ENCODE peak calls at places on chromosomes 2 and 18, in seven cellular contexts. E is HepG2, N is H1, F is GM12891, K is K562, L is SK-N-SH, J is GM12878. B is an unnamed sample.

GRCh38 chr2:101429453-101429852 is 42.1 kb upstream of the CREG2 start:
- DNase-seq in N (no peak), L (no peak), K (no peak), E (no peak), J (no peak), F (no peak), B (no peak)

GRCh38 chr2:69979902-69980301 is 18.5 kb upstream of the ASPRV1 start:
- DNase-seq in F (no peak), L (no peak), N (no peak), J (no peak), K (no peak), E (no peak), B (no peak)

GRCh38 chr2:5287558-5288334 is 404.4 kb upstream of the SOX11 start:
- DNase-seq in K (no peak), J (no peak), N (no peak), F (no peak), E (no peak), L (no peak), B (no peak)

GRCh38 chr2:224182498-224182897 is 143.4 kb upstream of the SERPINE2 start:
- DNase-seq in F (no peak), E (no peak), N (no peak), K (no peak), J (no peak), L (no peak), B (no peak)

GRCh38 chr2:43825841-43826240 is 12.8 kb downstream of the ABCG5 start:
- DNase-seq in F (no peak), N (no peak), E (no peak), K (no peak), L (no peak), J (no peak), B (no peak)

GRCh38 chr2:186653511-186653910 is 40.3 kb upstream of the FAM171B start:
- DNase-seq in L (no peak), J (no peak), N (no peak), E (no peak), K (no peak), F (no peak), B (no peak)

GRCh38 chr2:202269585-202269984 is 4.0 kb downstream of the NOP58 start:
- DNase-seq in E (no peak), L (peak), J (peak), N (no peak), K (peak), F (no peak), B (no peak)

GRCh38 chr18:36327352-36328316 is 30.1 kb downstream of the FHOD3 start:
- DNase-seq in L (no peak), F (no peak), E (no peak), K (no peak), J (no peak), N (no peak), B (no peak)

GRCh38 chr18:12328179-12328823 is 20.3 kb downstream of the TUBB6 start:
- DNase-seq in E (no peak), K (no peak), N (no peak), F (no peak), L (no peak), J (no peak), B (no peak)

GRCh38 chr2:201267278-201268030 is 7.1 kb downstream of the CASP8 start:
- DNase-seq in K (no peak), L (no peak), J (no peak), E (no peak), N (no peak), F (no peak), B (no peak)

GRCh38 chr2:95348609-95349567 is 51.7 kb downstream of the KCNIP3 start:
- DNase-seq in K (no peak), N (no peak), J (no peak), E (no peak), L (no peak), F (no peak), B (no peak)

GRCh38 chr2:26672818-26673393 is 19.6 kb upstream of the KCNK3 start:
- DNase-seq in J (no peak), L (no peak), F (no peak), E (no peak), K (no peak), N (no peak), B (no peak)

GRCh38 chr18:54134053-54134452 is 90.4 kb downstream of the MBD2 start:
- DNase-seq in E (no peak), K (no peak), J (no peak), L (no peak), F (no peak), N (no peak), B (no peak)

GRCh38 chr2:241812730-241813079 is 3.7 kb downstream of the NEU4 start:
- DNase-seq in F (peak), K (no peak), E (no peak), N (no peak), J (no peak), L (peak), B (peak)

GRCh38 chr2:129766159-129766485 is 213.3 kb upstream of the RAB6C start:
- DNase-seq in L (no peak), F (no peak), E (no peak), K (no peak), N (no peak), J (no peak), B (no peak)

GRCh38 chr2:163191372-163191771 is 352.8 kb upstream of the KCNH7 start:
- DNase-seq in J (no peak), N (no peak), L (peak), F (no peak), K (peak), E (peak), B (no peak)

GRCh38 chr2:183250061-183250460 is 125.8 kb downstream of the NUP35 start:
- DNase-seq in L (no peak), J (no peak), N (no peak), E (no peak), K (no peak), F (no peak), B (no peak)

GRCh38 chr2:134189009-134189717 is 64.7 kb upstream of the MGAT5 start:
- DNase-seq in E (no peak), K (no peak), J (no peak), N (no peak), L (no peak), F (no peak), B (no peak)

GRCh38 chr2:224909885-224910517 is 132.3 kb downstream of the DOCK10 start:
- DNase-seq in K (no peak), L (peak), F (no peak), E (no peak), J (no peak), N (no peak), B (no peak)

GRCh38 chr2:160651416-160652200 is 158.0 kb upstream of the RBMS1 start:
- DNase-seq in E (no peak), J (no peak), L (no peak), N (no peak), F (no peak), K (no peak), B (no peak)

GRCh38 chr2:86372641-86373502 is 35.4 kb upstream of the REEP1 start:
- DNase-seq in N (no peak), F (no peak), L (peak), K (peak), E (peak), J (no peak), B (no peak)

GRCh38 chr2:173760553-173760952 is 204.6 kb downstream of the SP3 start:
- DNase-seq in K (no peak), F (no peak), N (no peak), J (no peak), L (no peak), E (no peak), B (no peak)

GRCh38 chr2:151032741-151033152 is 228.9 kb downstream of the RBM43 start:
- DNase-seq in L (no peak), K (no peak), E (no peak), N (no peak), F (no peak), J (no peak), B (no peak)

GRCh38 chr18:50061876-50062517 is 132.9 kb downstream of the MYO5B start:
- DNase-seq in L (no peak), K (no peak), E (no peak), F (no peak), N (no peak), J (no peak), B (no peak)

GRCh38 chr2:22800422-22800821 is 584.6 kb upstream of the KLHL29 start:
- DNase-seq in N (no peak), E (no peak), J (no peak), F (no peak), K (no peak), L (no peak), B (no peak)

GRCh38 chr2:152011724-152012123 is 87.1 kb downstream of the CACNB4 start:
- DNase-seq in N (no peak), E (no peak), J (no peak), F (no peak), L (no peak), K (no peak), B (no peak)

GRCh38 chr2:100806550-100806949 is 13.4 kb upstream of the NPAS2 start:
- DNase-seq in L (no peak), F (no peak), J (no peak), N (no peak), E (no peak), K (no peak), B (no peak)

GRCh38 chr18:58863539-58864145 is 1.0 kb upstream of the ZNF532 start:
- DNase-seq in L (peak), J (no peak), K (no peak), E (no peak), N (no peak), F (peak), B (peak)

GRCh38 chr2:236909802-236910201 is 175.9 kb upstream of the COPS8 start:
- DNase-seq in N (no peak), J (no peak), L (no peak), E (no peak), K (no peak), F (no peak), B (no peak)

GRCh38 chr18:74204543-74205152 is 56.3 kb downstream of the TIMM21 start:
- DNase-seq in N (no peak), F (no peak), J (no peak), L (no peak), K (no peak), E (no peak), B (no peak)

GRCh38 chr2:47437287-47437686 is 34.3 kb downstream of the MSH2 start:
- DNase-seq in E (no peak), J (no peak), K (no peak), L (peak), F (peak), N (no peak), B (no peak)

GRCh38 chr2:32246911-32247310 is 17.8 kb downstream of the NLRC4 start:
- DNase-seq in N (no peak), E (no peak), K (no peak), F (no peak), L (no peak), J (no peak), B (no peak)

GRCh38 chr2:60550151-60550983 is 3.1 kb downstream of the BCL11A start:
- DNase-seq in F (no peak), E (peak), J (no peak), K (peak), N (no peak), L (peak), B (no peak)

GRCh38 chr18:9802774-9803697 is 82.7 kb upstream of the TXNDC2 start:
- DNase-seq in K (peak), N (no peak), E (peak), L (no peak), F (no peak), J (no peak), B (no peak)

GRCh38 chr18:45374878-45375630 is 240.2 kb upstream of the SLC14A2 start:
- DNase-seq in N (no peak), L (no peak), F (no peak), J (no peak), E (no peak), K (no peak), B (no peak)
- TF ChIP-seq TAF1 in N (no peak), L (no peak), F (no peak), J (no peak), E (no peak), K (no peak), B (no peak)

DNA sequence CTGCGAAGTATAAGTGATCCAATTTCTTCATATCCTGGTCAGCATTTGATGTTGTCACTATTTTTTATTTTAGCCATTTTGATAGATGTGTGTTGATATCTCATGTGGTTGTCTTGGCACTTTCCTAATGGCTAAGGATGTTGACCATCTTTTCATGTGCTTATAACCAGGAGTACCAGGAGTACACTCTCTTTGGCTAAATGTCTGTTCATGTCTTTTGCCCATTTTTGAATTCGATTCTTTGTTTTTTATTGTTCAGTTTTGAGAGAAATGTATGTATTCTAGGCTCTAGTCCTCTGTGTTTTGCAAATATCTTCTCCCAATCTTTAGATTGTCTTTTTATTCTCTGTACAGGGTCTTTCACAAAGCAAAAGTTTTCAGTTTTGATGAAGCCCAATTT is 65.5 kb downstream of the SDC1 start:
- DNase-seq in E (no peak), F (no peak), J (no peak), N (no peak), K (no peak), L (no peak), B (no peak)
- TF ChIP-seq POLR2AphosphoS5 in E (no peak), F (no peak), J (no peak), N (no peak), K (no peak), L (no peak), B (no peak)

DNA sequence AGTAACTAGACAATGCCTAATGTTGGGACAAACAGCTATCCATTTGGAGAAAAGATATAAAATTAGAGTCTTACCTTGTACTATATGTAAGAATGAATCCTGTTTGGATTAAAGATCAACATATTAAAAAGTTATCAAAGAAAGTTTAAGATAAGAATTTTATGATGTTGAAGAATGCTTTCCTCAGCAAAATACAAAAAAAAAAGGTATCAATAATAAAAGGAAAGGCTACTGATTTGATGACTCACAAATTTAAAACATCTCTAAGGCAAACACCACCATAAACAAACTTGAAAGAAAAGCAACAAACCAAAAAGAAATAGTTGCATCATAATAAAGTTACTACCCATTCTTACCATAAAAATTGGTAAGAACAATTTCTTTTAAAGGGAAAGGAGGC is 92.7 kb downstream of the C1D start:
- DNase-seq in N (no peak), E (no peak), J (no peak), L (no peak), F (no peak), K (no peak), B (no peak)
- TF ChIP-seq TAF1 in N (no peak), E (no peak), J (no peak), L (no peak), F (no peak), K (no peak), B (no peak)

GRCh38 chr2:25280066-25280687 is 61.5 kb downstream of the DNMT3A start:
- DNase-seq in L (no peak), J (no peak), E (peak), F (no peak), N (no peak), K (no peak), B (no peak)

GRCh38 chr2:25276569-25277465 is 64.9 kb downstream of the DNMT3A start:
- DNase-seq in E (no peak), L (peak), J (no peak), K (peak), N (no peak), F (peak), B (peak)

GRCh38 chr2:25281581-25281980 is 60.1 kb downstream of the DNMT3A start:
- DNase-seq in E (no peak), K (no peak), L (no peak), J (no peak), N (no peak), F (no peak), B (no peak)

GRCh38 chr2:25275575-25275965 is 66.2 kb downstream of the DNMT3A start:
- DNase-seq in N (no peak), F (no peak), K (no peak), L (no peak), E (no peak), J (no peak), B (no peak)

DNA sequence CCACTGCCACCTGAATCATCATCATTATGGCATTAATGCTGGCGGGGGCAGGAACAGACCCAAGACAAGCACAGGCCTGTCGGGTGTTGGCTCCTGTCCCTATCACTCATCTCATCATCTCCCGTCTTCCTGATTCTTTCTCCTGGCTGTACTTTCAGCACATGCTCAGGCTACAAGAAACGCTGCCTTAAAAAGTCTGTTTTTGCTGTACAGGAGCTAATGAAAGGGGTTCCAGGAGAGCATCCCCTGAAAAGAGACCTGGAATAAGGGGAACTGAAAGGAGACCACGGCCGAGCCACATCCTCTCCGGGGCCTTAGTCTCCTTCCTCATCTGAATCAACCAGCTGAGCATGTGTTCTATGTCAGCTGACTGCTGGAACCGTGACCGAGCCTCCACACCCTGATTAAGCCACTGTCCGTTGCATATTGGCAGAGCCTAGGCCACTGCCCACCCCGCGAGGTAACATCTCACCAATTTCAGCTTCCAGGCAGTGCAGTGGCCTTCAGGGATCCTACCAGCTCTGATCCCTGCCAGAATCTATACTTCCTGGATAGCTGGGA is 62.6 kb downstream of the DNMT3A start:
- DNase-seq in L (no peak), K (no peak), E (no peak), J (peak), N (no peak), F (peak), B (peak)
- TF ChIP-seq POLR2AphosphoS5 in L (no peak), K (no peak), E (no peak), J (no peak), N (no peak), F (peak), B (peak)

GRCh38 chr2:232539298-232540231 is at the start of gene CHRNG:
- DNase-seq in F (no peak), L (no peak), E (no peak), J (no peak), K (no peak), N (no peak), B (no peak)
- TF ChIP-seq TAF1 in F (no peak), L (no peak), E (no peak), J (no peak), K (no peak), N (no peak), B (no peak)

B was measured in GM12892.